ENCODE peak calls at places on chromosome X, in nine cellular contexts. O is sigmoid colon, P is stomach, W is adrenal gland, F is tibial nerve, D is ovary, U is A549, K is transverse colon, A is IMR-90. S is an unnamed sample.
A peak's percentile ranks its signal among the peaks of the same experiment; 100 is the strongest.

GRCh38 chrX:10108288-10108687 is 48.5 kb upstream of the CLCN4 start:
- DNase-seq in K (no peak), W (no peak), A (no peak), P (no peak), F (no peak), U (no peak), D (no peak), O (no peak), S (no peak)

GRCh38 chrX:135295238-135295943 is 13.9 kb upstream of the ETDC start:
- DNase-seq in K (peak; percentile 19), A (peak; percentile 39), O (no peak), U (no peak), F (peak; percentile 5), D (no peak), W (peak; percentile 49), P (no peak), S (peak; percentile 14)

GRCh38 chrX:155747520-155747919 is 133.6 kb upstream of the VAMP7 start:
- DNase-seq in A (no peak), W (no peak), K (peak; percentile 77), U (no peak), O (no peak), P (peak; percentile 80), F (peak; percentile 10), D (no peak), S (peak; percentile 1)

GRCh38 chrX:85561216-85561615 is 181.8 kb upstream of the POF1B start:
- DNase-seq in D (no peak), W (no peak), K (no peak), O (no peak), A (no peak), P (no peak), U (no peak), F (no peak), S (no peak)

GRCh38 chrX:134144231-134144630 is 92.8 kb upstream of the CCDC160 start:
- DNase-seq in F (no peak), U (peak; percentile 1), K (no peak), A (peak; percentile 1), D (no peak), O (no peak), W (no peak), P (no peak), S (peak; percentile 0)

GRCh38 chrX:12497832-12498591 is 293.2 kb upstream of the PRPS2 start:
- DNase-seq in K (no peak), D (no peak), O (no peak), U (peak; percentile 2), A (no peak), W (no peak), F (no peak), P (no peak), S (peak; percentile 7)

GRCh38 chrX:143571521-143571920 is 54.2 kb upstream of the SPANXN3 start:
- DNase-seq in P (no peak), D (no peak), A (no peak), O (no peak), W (no peak), K (no peak), U (no peak), F (no peak), S (no peak)

GRCh38 chrX:13647709-13648212 is 5.2 kb upstream of the TCEANC start:
- DNase-seq in K (peak; percentile 60), W (peak; percentile 80), F (peak; percentile 19), D (peak; percentile 39), A (peak; percentile 89), U (no peak), O (peak; percentile 73), P (peak; percentile 64), S (peak; percentile 96)

GRCh38 chrX:10482262-10482661 is 138.1 kb downstream of the MID1 start:
- DNase-seq in W (no peak), P (no peak), D (no peak), K (no peak), U (no peak), F (peak; percentile 5), A (no peak), O (no peak), S (no peak)

GRCh38 chrX:151713859-151714258 is 2.0 kb upstream of the FATE1 start:
- DNase-seq in U (peak; percentile 61), A (no peak), O (no peak), K (no peak), F (no peak), W (no peak), D (no peak), P (no peak), S (peak; percentile 41)

GRCh38 chrX:23802431-23802830 is 19.5 kb downstream of the SAT1 start:
- DNase-seq in A (no peak), F (no peak), D (no peak), K (peak; percentile 36), O (no peak), P (no peak), W (no peak), U (no peak), S (no peak)

GRCh38 chrX:111270339-111270738 is at the start of gene CAPN6:
- DNase-seq in F (no peak), O (no peak), K (peak; percentile 11), A (peak; percentile 5), W (no peak), P (peak; percentile 38), U (no peak), D (peak; percentile 35), S (no peak)

GRCh38 chrX:56759736-56760409 is 30.8 kb downstream of the NBDY start:
- DNase-seq in K (no peak), P (no peak), F (no peak), A (no peak), O (peak; percentile 61), W (no peak), U (no peak), D (no peak), S (no peak)

GRCh38 chrX:7570432-7571009 is 272.4 kb upstream of the VCX start:
- DNase-seq in U (no peak), K (no peak), W (no peak), F (no peak), A (no peak), D (no peak), P (no peak), O (no peak), S (no peak)

GRCh38 chrX:113399501-113400192 is 559.0 kb upstream of the AMOT start:
- DNase-seq in K (no peak), U (no peak), W (no peak), F (no peak), A (no peak), P (no peak), D (no peak), O (no peak), S (no peak)

GRCh38 chrX:136201601-136202000 is 49.6 kb downstream of the MAP7D3 start:
- DNase-seq in W (no peak), U (no peak), O (no peak), F (no peak), A (no peak), D (no peak), K (no peak), P (no peak), S (no peak)

GRCh38 chrX:50941638-50942037 is 31.1 kb downstream of the BMP15 start:
- DNase-seq in W (no peak), D (no peak), A (no peak), F (no peak), K (peak; percentile 8), O (no peak), U (no peak), P (no peak), S (no peak)

GRCh38 chrX:49111846-49112245 is 11.7 kb downstream of the GPKOW start:
- DNase-seq in P (no peak), D (no peak), O (no peak), U (no peak), F (no peak), A (no peak), W (no peak), K (no peak), S (no peak)

GRCh38 chrX:12988797-12989196 is 13.9 kb downstream of the TMSB4X start:
- DNase-seq in F (no peak), U (peak; percentile 57), O (no peak), W (no peak), D (no peak), K (no peak), A (peak; percentile 74), P (peak; percentile 63), S (no peak)

GRCh38 chrX:17035111-17035510 is 88.7 kb downstream of the REPS2 start:
- DNase-seq in K (no peak), W (no peak), P (no peak), F (no peak), O (no peak), D (no peak), U (no peak), A (no peak), S (no peak)

GRCh38 chrX:40090050-40090804 is 7.5 kb downstream of the BCOR start:
- DNase-seq in K (peak; percentile 43), F (no peak), A (no peak), W (peak; percentile 47), P (peak; percentile 57), O (no peak), D (peak; percentile 61), U (no peak), S (peak; percentile 26)

GRCh38 chrX:71636438-71637252 is 18.3 kb upstream of the CXCR3 start:
- DNase-seq in W (no peak), F (no peak), P (no peak), K (peak; percentile 21), A (no peak), D (no peak), U (no peak), O (no peak), S (no peak)
- TF ChIP-seq POLR2A in W (no peak), F (no peak), P (no peak), K (no peak), A (no peak), D (no peak), U (no peak), O (no peak), S (no peak)

GRCh38 chrX:100648601-100649417 is 4.8 kb downstream of the SRPX2 start:
- DNase-seq in D (no peak), O (no peak), U (no peak), P (no peak), F (no peak), W (no peak), K (peak; percentile 20), A (peak; percentile 84), S (no peak)
- TF ChIP-seq POLR2A in D (no peak), O (no peak), U (no peak), P (no peak), F (no peak), W (no peak), K (no peak), A (peak; percentile 45), S (no peak)

DNA sequence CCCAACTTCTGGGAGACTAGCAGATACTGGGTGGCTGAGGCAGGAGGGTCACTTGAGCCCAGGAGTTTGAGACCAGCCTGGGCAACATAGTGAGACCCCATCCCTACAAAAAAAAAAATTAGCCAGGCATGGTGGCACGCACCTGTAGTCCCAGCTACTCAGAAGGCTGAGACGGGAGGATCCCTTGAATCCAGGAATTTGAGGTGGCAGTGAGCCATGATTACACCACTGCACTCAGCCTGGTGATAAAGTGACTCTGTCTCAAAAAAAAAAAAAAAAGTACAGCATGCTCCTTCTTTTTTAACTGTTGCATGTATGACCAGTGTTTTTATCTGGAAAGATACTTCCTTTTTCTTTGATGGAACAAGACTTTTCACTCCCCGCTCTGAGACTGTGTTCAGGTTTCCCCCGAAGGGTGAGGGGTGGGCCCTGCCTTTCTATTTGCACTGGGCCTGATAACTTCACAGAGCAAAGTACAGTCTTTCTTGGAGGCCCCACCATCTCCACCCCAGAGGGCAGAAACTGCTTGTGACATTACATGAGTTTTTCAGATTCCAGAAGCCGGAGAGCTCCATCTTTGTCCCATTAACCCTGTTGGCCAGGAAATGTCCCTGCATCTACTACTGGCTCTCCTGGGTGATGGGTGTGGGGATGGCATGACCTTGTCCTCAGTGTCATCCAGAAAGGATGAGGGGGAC is 35.2 kb downstream of the NYX start:
- DNase-seq in U (no peak), W (peak; percentile 30), A (peak; percentile 7), D (no peak), O (no peak), F (no peak), K (no peak), P (no peak), S (no peak)
- TF ChIP-seq POLR2A in U (no peak), W (no peak), A (no peak), D (no peak), O (no peak), F (no peak), K (no peak), P (no peak), S (no peak)

GRCh38 chrX:103687073-103687695 is 685 bp upstream of the MORF4L2 start:
- DNase-seq in P (peak; percentile 89), U (peak; percentile 34), W (peak; percentile 91), F (peak; percentile 81), K (peak; percentile 88), O (peak; percentile 95), A (peak; percentile 76), D (peak; percentile 88), S (peak; percentile 91)
- TF ChIP-seq POLR2A in P (no peak), U (peak; percentile 63), W (peak; percentile 51), F (peak; percentile 51), K (no peak), O (peak; percentile 29), A (no peak), D (peak; percentile 53), S (no peak)